ENCODE peak calls at places on chromosomes 2 and 18, in five cellular contexts. N is fibroblast of the aortic adventitia, O is kidney, M is upper lobe of left lung, C is fibroblast of lung. Y is an unnamed sample.

GRCh38 chr2:235447210-235447609 is 46.6 kb upstream of the AGAP1 start:
- DNase-seq in N (no peak), O (no peak), M (no peak), C (peak), Y (no peak)

GRCh38 chr18:45569566-45569965 is 45.7 kb upstream of the SLC14A2 start:
- DNase-seq in N (no peak), O (no peak), M (no peak), C (peak), Y (no peak)

GRCh38 chr2:127645395-127646291 is at the start of gene GPR17:
- DNase-seq in N (no peak), O (peak), M (peak), C (no peak), Y (no peak)

GRCh38 chr2:171924170-171924942 is 2.1 kb downstream of the HAT1 start:
- DNase-seq in N (no peak), O (no peak), M (no peak), C (no peak), Y (no peak)

GRCh38 chr2:56185101-56185581 is 1.4 kb downstream of the CCDC85A start:
- DNase-seq in N (peak), O (no peak), M (peak), C (no peak), Y (peak)

GRCh38 chr2:236875906-236876505 is 209.7 kb upstream of the COPS8 start:
- DNase-seq in N (peak), O (peak), M (peak), C (no peak), Y (peak)

GRCh38 chr2:167844714-167845530 is 402.5 kb downstream of the STK39 start:
- DNase-seq in N (no peak), O (no peak), M (no peak), C (no peak), Y (peak)

GRCh38 chr2:130378206-130378897 is 22.5 kb downstream of the PTPN18 start:
- DNase-seq in N (no peak), O (no peak), M (no peak), C (no peak), Y (no peak)

GRCh38 chr2:119066272-119066804 is 92.2 kb downstream of the C1QL2 start:
- DNase-seq in N (no peak), O (no peak), M (no peak), C (peak), Y (peak)

GRCh38 chr2:160294339-160294803 is 94.3 kb upstream of the ITGB6 start:
- DNase-seq in N (peak), O (peak), M (no peak), C (peak), Y (peak)

GRCh38 chr2:233556756-233557736 is 9.5 kb downstream of the USP40 start:
- DNase-seq in N (peak), O (no peak), M (no peak), C (peak), Y (peak)

GRCh38 chr2:106143495-106144215 is 50.4 kb downstream of the UXS1 start:
- DNase-seq in N (no peak), O (no peak), M (no peak), C (no peak), Y (peak)

GRCh38 chr18:50797147-50797546 is 22.7 kb downstream of the MRO start:
- DNase-seq in N (no peak), O (no peak), M (no peak), C (no peak), Y (no peak)

GRCh38 chr2:12965540-12966269 is 249.0 kb downstream of the TRIB2 start:
- DNase-seq in N (peak), O (no peak), M (no peak), C (peak), Y (peak)

GRCh38 chr18:67464499-67464898 is 52.0 kb downstream of the DSEL start:
- DNase-seq in N (no peak), O (peak), M (no peak), C (no peak), Y (no peak)

GRCh38 chr2:236636261-236636660 is 66.6 kb downstream of the ACKR3 start:
- DNase-seq in N (no peak), O (no peak), M (no peak), C (no peak), Y (no peak)

GRCh38 chr2:191790737-191791136 is 56.2 kb downstream of the CAVIN2 start:
- DNase-seq in N (no peak), O (no peak), M (no peak), C (peak), Y (no peak)

GRCh38 chr2:225428360-225428759 is 28.9 kb downstream of the NYAP2 start:
- DNase-seq in N (no peak), O (no peak), M (no peak), C (no peak), Y (no peak)

GRCh38 chr2:152395132-152396024 is 60.4 kb downstream of the FMNL2 start:
- DNase-seq in N (peak), O (no peak), M (peak), C (peak), Y (no peak)

GRCh38 chr2:230895536-230896345 is 29.3 kb downstream of the GPR55 start:
- DNase-seq in N (no peak), O (peak), M (no peak), C (no peak), Y (no peak)

GRCh38 chr2:112644155-112644932 is 1.4 kb upstream of the SLC20A1 start:
- DNase-seq in N (no peak), O (no peak), M (no peak), C (peak), Y (peak)

GRCh38 chr2:232419245-232420072 is 12.8 kb downstream of the ALPG start:
- DNase-seq in N (no peak), O (no peak), M (peak), C (no peak), Y (no peak)

GRCh38 chr2:178804791-178805190 is 2.4 kb downstream of the TTN start:
- DNase-seq in N (no peak), O (no peak), M (no peak), C (peak), Y (peak)

GRCh38 chr2:239809391-239809790 is 215.8 kb downstream of the NDUFA10 start:
- DNase-seq in N (no peak), O (peak), M (no peak), C (no peak), Y (no peak)

GRCh38 chr2:54438271-54438670 is 17.9 kb upstream of the SPTBN1 start:
- DNase-seq in N (peak), O (peak), M (no peak), C (no peak), Y (no peak)

GRCh38 chr2:102159295-102159694 is 16.7 kb downstream of the IL1R1 start:
- DNase-seq in N (no peak), O (no peak), M (no peak), C (peak), Y (no peak)

GRCh38 chr2:98468621-98469236 is 24.1 kb downstream of the INPP4A start:
- DNase-seq in N (no peak), O (no peak), M (no peak), C (peak), Y (peak)

GRCh38 chr2:173884403-173884802 is 80.8 kb downstream of the SP3 start:
- DNase-seq in N (peak), O (no peak), M (no peak), C (peak), Y (peak)

GRCh38 chr2:127637236-127637630 is 8.7 kb upstream of the GPR17 start:
- DNase-seq in N (no peak), O (no peak), M (peak), C (no peak), Y (no peak)

GRCh38 chr2:68721482-68722071 is 13.0 kb upstream of the ARHGAP25 start:
- DNase-seq in N (no peak), O (no peak), M (no peak), C (no peak), Y (no peak)

GRCh38 chr2:234681206-234681605 is 184.3 kb upstream of the ARL4C start:
- DNase-seq in N (no peak), O (no peak), M (no peak), C (peak), Y (no peak)

GRCh38 chr2:64751286-64752260 is 97.9 kb upstream of the SERTAD2 start:
- DNase-seq in N (peak), O (peak), M (peak), C (peak), Y (peak)

GRCh38 chr2:197310940-197311485 is 433 bp upstream of the ANKRD44 start:
- DNase-seq in N (peak), O (no peak), M (no peak), C (no peak), Y (no peak)
- TF ChIP-seq CTCF in N (no peak), O (no peak), M (no peak), C (peak), Y (no peak)

DNA sequence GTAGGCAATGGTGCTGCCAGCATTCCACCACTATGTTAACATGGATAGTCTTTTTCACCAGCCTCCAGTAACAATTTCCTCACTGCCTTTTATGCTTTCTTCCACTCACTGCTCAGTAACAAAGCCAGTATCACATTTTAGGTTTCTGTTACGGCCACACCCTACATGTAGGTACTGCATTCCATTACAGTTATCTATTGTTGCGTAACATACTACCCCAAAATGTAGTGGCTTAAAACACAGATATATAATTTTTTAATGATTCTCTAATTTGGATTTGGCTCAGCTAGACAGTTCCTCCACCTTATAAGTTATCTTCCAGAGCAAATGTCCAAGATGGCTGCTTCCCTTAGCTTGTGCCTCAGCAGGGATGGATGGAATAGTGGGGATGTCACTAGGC is 498.7 kb upstream of the ACVR2A start:
- DNase-seq in N (no peak), O (no peak), M (no peak), C (no peak), Y (no peak)
- TF ChIP-seq CTCF in N (no peak), O (no peak), M (no peak), C (no peak), Y (no peak)

DNA sequence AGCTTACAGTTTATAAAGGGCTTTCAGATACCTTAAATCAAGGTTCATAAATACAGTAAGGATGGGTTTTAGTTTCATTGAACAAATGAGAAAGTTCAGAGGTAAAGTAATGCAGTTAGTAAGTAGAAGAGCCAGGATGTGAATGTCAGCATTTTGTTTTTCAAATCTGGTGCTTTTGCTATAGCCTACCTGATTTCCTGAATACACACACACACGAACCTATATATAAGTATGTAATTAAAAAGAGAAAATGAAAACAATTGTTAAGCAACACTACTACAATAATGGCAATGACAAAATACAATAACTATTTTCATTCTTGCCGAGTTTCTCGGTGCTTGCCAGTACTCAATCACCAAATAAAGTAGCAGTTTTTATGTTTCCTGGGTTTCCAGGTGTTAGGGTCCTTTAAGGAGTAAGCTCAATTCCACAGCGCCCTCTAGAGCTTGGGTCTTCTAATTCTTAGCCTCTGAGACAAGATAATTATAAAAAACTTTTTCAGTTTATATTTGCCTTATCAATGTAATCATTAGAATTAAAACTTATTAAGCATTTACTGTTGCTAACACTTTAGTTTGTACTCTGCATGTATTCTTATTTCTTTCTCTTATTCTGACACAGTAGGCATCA is 512.9 kb upstream of the ACVR2A start:
- DNase-seq in N (peak), O (no peak), M (no peak), C (peak), Y (peak)
- TF ChIP-seq CTCF in N (peak), O (peak), M (peak), C (no peak), Y (peak)

GRCh38 chr2:73984922-73985317 is 210 bp downstream of the TET3 start:
- DNase-seq in N (no peak), O (peak), M (no peak), C (no peak), Y (no peak)

GRCh38 chr2:73984203-73984921 is at the start of gene TET3:
- DNase-seq in N (no peak), O (peak), M (peak), C (no peak), Y (peak)

GRCh38 chr2:73985318-73986084 is 791 bp downstream of the TET3 start:
- DNase-seq in N (no peak), O (peak), M (peak), C (no peak), Y (peak)

GRCh38 chr2:73982140-73982617 is 2.5 kb upstream of the TET3 start:
- DNase-seq in N (peak), O (no peak), M (no peak), C (peak), Y (peak)

DNA sequence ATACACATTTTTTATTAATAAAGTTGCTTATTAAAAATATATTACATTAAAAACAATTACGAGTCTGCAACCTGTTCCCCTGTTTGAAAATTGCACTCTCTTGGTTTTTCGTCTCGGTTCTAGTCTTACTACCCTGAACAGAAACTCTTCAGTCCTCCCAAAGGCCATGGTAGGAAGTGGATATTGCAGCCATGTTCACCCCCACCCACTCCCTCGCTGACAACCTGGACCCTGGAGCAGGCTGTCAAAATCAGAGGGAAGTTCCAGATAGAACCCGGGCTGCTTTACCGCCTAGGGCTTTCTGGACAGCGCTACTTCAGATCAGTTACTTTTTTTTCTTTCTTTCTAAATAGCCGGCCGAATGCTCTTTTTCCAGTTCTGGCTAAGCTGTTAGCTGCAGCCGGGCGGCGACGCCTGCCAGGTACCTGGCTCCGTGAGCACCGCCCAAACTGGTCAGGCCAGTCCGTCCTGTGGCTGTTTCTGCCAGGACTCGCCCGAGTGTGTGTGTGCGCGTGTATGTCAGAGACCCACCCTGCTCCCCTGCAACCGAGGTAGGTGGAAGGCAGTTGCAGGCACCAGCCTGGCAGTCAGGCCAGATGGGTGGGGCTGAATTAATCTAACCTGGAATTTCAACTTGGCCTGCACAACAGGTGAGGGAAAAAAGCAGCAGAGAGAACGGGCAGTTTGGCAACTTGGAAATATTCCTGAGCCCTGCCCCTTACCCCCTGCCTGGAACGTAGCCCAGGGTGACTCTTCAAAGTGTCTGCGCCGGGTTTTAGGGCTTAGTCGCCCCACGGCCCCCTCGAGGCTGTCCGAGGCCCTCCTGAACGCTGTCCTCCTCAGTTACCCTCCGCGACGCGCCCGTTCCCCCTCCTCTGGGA is 1.1 kb upstream of the TET3 start:
- DNase-seq in N (no peak), O (peak), M (peak), C (no peak), Y (peak)
- TF ChIP-seq CTCF in N (no peak), O (no peak), M (no peak), C (no peak), Y (no peak)

GRCh38 chr18:25921677-25922421 is 168.6 kb downstream of the SS18 start:
- DNase-seq in N (peak), O (no peak), M (no peak), C (peak), Y (peak)

GRCh38 chr18:25915907-25916306 is 174.5 kb downstream of the SS18 start:
- DNase-seq in N (no peak), O (no peak), M (no peak), C (no peak), Y (no peak)
- TF ChIP-seq CTCF in N (no peak), O (no peak), M (no peak), C (no peak), Y (no peak)